ENCODE peak calls at places on chromosomes 5 and 9, in five cellular contexts. E, S, K, U and B are unnamed samples.

GRCh38 chr9:76401176-76401575 is 7.0 kb upstream of the RFK start:
- DNase-seq in K (no peak), S (no peak), E (no peak), U (no peak), B (no peak)

GRCh38 chr9:93297659-93298497 is 113.9 kb downstream of the WNK2 start:
- DNase-seq in S (no peak), K (no peak), E (no peak), U (no peak), B (no peak)

GRCh38 chr5:54704341-54704740 is 186.8 kb downstream of the SNX18 start:
- DNase-seq in U (no peak), K (no peak), E (no peak), S (no peak), B (peak)

GRCh38 chr9:89359636-89360315 is 41.5 kb downstream of the SECISBP2 start:
- DNase-seq in S (no peak), U (no peak), K (no peak), E (peak), B (no peak)

GRCh38 chr5:163259495-163259894 is 177.9 kb upstream of the CCNG1 start:
- DNase-seq in E (no peak), K (no peak), U (no peak), S (no peak), B (no peak)

GRCh38 chr9:136372561-136373299 is 739 bp downstream of the CARD9 start:
- DNase-seq in S (peak), E (no peak), K (peak), U (no peak), B (peak)

GRCh38 chr5:143536364-143536763 is 132.9 kb upstream of the NR3C1 start:
- DNase-seq in K (peak), E (peak), U (no peak), S (no peak), B (peak)

GRCh38 chr9:134393582-134394280 is 67.5 kb downstream of the RXRA start:
- DNase-seq in S (no peak), K (no peak), U (no peak), E (no peak), B (no peak)

GRCh38 chr5:68722357-68722756 is 371.5 kb upstream of the SLC30A5 start:
- DNase-seq in K (no peak), U (no peak), S (no peak), E (no peak), B (no peak)

GRCh38 chr9:133960568-133961129 is 31.5 kb downstream of the VAV2 start:
- DNase-seq in E (no peak), K (no peak), U (no peak), S (peak), B (peak)

GRCh38 chr9:34610434-34611206 is 1.3 kb downstream of the RPP25L start:
- DNase-seq in U (no peak), S (no peak), K (no peak), E (no peak), B (no peak)

GRCh38 chr9:132214027-132214622 is 52.3 kb downstream of the NTNG2 start:
- DNase-seq in U (peak), K (peak), S (no peak), E (no peak), B (peak)

GRCh38 chr5:111945535-111945934 is 188.5 kb upstream of the NREP start:
- DNase-seq in K (no peak), S (no peak), E (no peak), U (no peak), B (no peak)

GRCh38 chr5:135094339-135095051 is 60.5 kb upstream of the PITX1 start:
- DNase-seq in U (no peak), K (peak), S (peak), E (no peak), B (no peak)

GRCh38 chr5:16663848-16664247 is 47.1 kb upstream of the RETREG1 start:
- DNase-seq in U (no peak), S (no peak), E (no peak), K (no peak), B (peak)

GRCh38 chr5:91177639-91178038 is 205.5 kb downstream of the ARRDC3 start:
- DNase-seq in K (no peak), E (no peak), U (no peak), S (no peak), B (no peak)

GRCh38 chr5:171755354-171755821 is 30.2 kb upstream of the SMIM23 start:
- DNase-seq in S (no peak), E (no peak), U (no peak), K (no peak), B (peak)

GRCh38 chr5:169889572-169889971 is 90.7 kb downstream of the INSYN2B start:
- DNase-seq in S (no peak), U (no peak), E (no peak), K (no peak), B (peak)

GRCh38 chr9:98879958-98880300 is 63.8 kb upstream of the COL15A1 start:
- DNase-seq in E (peak), U (no peak), K (no peak), S (no peak), B (no peak)

GRCh38 chr5:43602818-43603534 is at the start of gene NNT:
- DNase-seq in U (peak), E (peak), S (peak), K (peak), B (peak)

GRCh38 chr5:82417776-82418607 is 139.8 kb upstream of the RPS23 start:
- DNase-seq in K (no peak), U (no peak), S (no peak), E (no peak), B (peak)

GRCh38 chr5:125480901-125481300 is 734.5 kb upstream of the ZNF608 start:
- DNase-seq in E (no peak), U (no peak), S (no peak), K (no peak), B (no peak)

GRCh38 chr5:135110941-135111596 is 77.0 kb upstream of the PITX1 start:
- DNase-seq in K (no peak), U (no peak), S (peak), E (no peak), B (peak)

GRCh38 chr5:168305281-168305680 is 13.8 kb downstream of the WWC1 start:
- DNase-seq in S (no peak), U (no peak), E (no peak), K (peak), B (no peak)

GRCh38 chr5:157870837-157871834 is 12.2 kb upstream of the CLINT1 start:
- DNase-seq in S (no peak), E (no peak), U (no peak), K (peak), B (peak)

GRCh38 chr5:32088214-32088613 is 85.9 kb downstream of the GOLPH3 start:
- DNase-seq in E (no peak), S (no peak), U (no peak), K (no peak), B (no peak)

GRCh38 chr5:20524956-20525529 is 537.0 kb upstream of the CDH18 start:
- DNase-seq in K (no peak), U (no peak), E (no peak), S (no peak), B (peak)
- H3K4me3 ChIP-seq in K (no peak), U (no peak), E (no peak), S (no peak), B (no peak)

DNA sequence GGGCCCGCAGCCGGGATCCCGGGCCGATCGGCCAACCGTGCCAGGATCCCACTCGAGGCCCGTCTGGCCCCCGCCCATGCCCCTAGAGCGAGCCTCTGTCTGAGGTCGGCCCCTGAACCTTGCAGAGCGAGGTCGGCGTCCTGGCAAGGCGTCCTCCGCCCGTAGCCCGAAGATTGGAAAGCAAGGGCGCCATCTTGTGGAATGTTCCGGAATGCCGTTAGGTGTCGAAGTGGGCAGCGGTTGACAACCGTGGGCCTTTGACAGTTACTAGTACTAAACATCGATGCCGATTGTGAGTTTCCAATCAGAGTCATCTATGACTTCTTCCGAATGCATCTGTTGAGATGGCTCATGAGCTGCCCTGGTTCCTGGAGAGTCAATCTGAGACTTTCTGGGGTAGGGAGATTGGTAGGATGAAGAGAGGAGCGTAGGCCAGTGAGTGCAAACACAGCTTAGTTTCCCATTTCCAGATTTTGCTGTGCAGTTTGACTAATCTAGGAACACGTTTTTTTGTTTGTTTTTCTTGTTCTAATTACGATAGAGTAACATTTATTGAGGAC is 921 bp upstream of the PLK2 start:
- DNase-seq in E (no peak), U (peak), K (peak), S (peak), B (peak)
- H3K4me3 ChIP-seq in E (peak), U (peak), K (peak), S (peak), B (peak)

GRCh38 chr5:98168862-98169261 is 604.6 kb upstream of the RGMB start:
- DNase-seq in K (no peak), E (no peak), S (no peak), U (no peak), B (no peak)

GRCh38 chr5:98175474-98175873 is 598.0 kb upstream of the RGMB start:
- DNase-seq in E (no peak), S (no peak), K (no peak), U (no peak), B (no peak)

GRCh38 chr5:98170994-98171393 is 602.5 kb upstream of the RGMB start:
- DNase-seq in E (no peak), K (no peak), S (no peak), U (no peak), B (no peak)

GRCh38 chr5:98173334-98173733 is 600.1 kb upstream of the RGMB start:
- DNase-seq in E (no peak), S (no peak), K (no peak), U (no peak), B (no peak)
- H3K4me3 ChIP-seq in E (no peak), S (no peak), K (no peak), U (no peak), B (no peak)

DNA sequence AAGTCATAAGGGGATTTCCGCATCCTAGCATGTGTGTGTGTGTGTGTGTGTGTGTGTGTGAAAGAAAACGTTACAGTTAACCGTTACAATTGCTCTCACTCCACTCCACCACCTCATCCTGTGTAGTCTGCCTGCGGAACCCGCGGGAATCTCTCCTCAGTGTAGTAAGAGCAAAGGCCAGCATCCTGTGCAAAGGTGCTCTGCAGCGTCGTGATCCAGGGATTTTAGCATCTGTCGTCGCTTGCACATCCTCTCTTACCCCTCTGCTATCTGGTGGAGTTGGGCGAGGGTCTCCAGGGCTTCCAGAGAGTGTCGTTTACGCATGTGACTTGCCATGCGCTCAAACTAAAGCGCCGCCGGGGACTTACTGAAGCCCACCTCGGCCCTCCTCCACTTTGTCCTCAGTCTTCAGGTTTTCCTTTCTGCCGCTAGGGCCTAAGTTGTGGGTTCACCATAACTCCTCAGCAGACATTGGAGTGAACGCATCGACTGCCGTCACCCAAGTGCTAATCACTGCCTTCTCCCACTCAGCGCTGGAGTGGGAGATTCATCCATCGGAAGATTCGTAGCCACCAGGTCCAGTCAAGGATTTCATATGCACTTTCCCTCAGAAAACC is 3.9 kb downstream of the CDKN2B start:
- DNase-seq in E (no peak), K (no peak), S (no peak), U (no peak), B (no peak)
- H3K4me3 ChIP-seq in E (no peak), K (no peak), S (peak), U (no peak), B (peak)